ENCODE peak calls at places on chromosomes 11 and 22, in seven cellular contexts. V, Z, H, I, E, B and X are unnamed samples.

GRCh38 chr22:42326786-42327185 is 56.3 kb upstream of the TCF20 start:
- DNase-seq in E (peak), B (no peak), Z (no peak), I (no peak), V (no peak), H (no peak), X (no peak)

GRCh38 chr22:26461188-26461810 is 22.3 kb downstream of the HPS4 start:
- DNase-seq in E (peak), B (peak), V (peak), H (peak), I (peak), Z (peak), X (peak)

GRCh38 chr11:71117311-71117710 is 135.1 kb downstream of the SHANK2 start:
- DNase-seq in Z (no peak), I (no peak), V (no peak), H (peak), E (no peak), B (peak), X (no peak)

GRCh38 chr22:31279821-31280496 is 12.3 kb downstream of the PIK3IP1 start:
- DNase-seq in I (no peak), H (no peak), V (no peak), B (no peak), E (no peak), Z (no peak), X (no peak)

GRCh38 chr22:45777852-45778172 is 106.2 kb downstream of the ATXN10 start:
- DNase-seq in B (no peak), E (no peak), V (no peak), Z (no peak), I (no peak), H (no peak), X (no peak)

GRCh38 chr11:110430267-110431211 is 791 bp downstream of the FDX1 start:
- DNase-seq in V (no peak), E (peak), Z (peak), H (peak), I (no peak), B (peak), X (peak)

GRCh38 chr11:77208535-77208934 is 80.5 kb downstream of the MYO7A start:
- DNase-seq in I (no peak), E (no peak), B (no peak), V (no peak), Z (no peak), H (no peak), X (no peak)

GRCh38 chr11:108805030-108805429 is 140.2 kb downstream of the DDX10 start:
- DNase-seq in V (no peak), H (no peak), E (no peak), I (no peak), Z (no peak), B (no peak), X (no peak)

GRCh38 chr11:73236205-73236765 is 18.2 kb downstream of the P2RY2 start:
- DNase-seq in V (peak), E (no peak), Z (no peak), B (no peak), H (no peak), I (no peak), X (no peak)

GRCh38 chr11:57776101-57776511 is 14.5 kb downstream of the CTNND1 start:
- DNase-seq in B (peak), E (peak), I (no peak), H (peak), V (peak), Z (peak), X (no peak)

GRCh38 chr22:32911526-32911925 is 110.0 kb downstream of the TIMP3 start:
- DNase-seq in H (no peak), V (no peak), B (no peak), E (no peak), I (no peak), Z (no peak), X (no peak)

GRCh38 chr11:117296881-117297280 is 5.7 kb downstream of the BACE1-AS start:
- DNase-seq in V (no peak), I (no peak), E (no peak), B (no peak), H (no peak), Z (no peak), X (no peak)

GRCh38 chr11:117295438-117296137 is 4.4 kb downstream of the BACE1-AS start:
- DNase-seq in E (no peak), H (no peak), Z (no peak), B (no peak), V (no peak), I (no peak), X (no peak)

GRCh38 chr11:117290809-117291396 is at the start of gene BACE1-AS:
- DNase-seq in H (no peak), E (no peak), I (no peak), V (no peak), Z (no peak), B (no peak), X (no peak)

GRCh38 chr11:117289795-117290194 is 1.4 kb upstream of the BACE1-AS start:
- DNase-seq in B (no peak), E (no peak), Z (no peak), V (no peak), H (peak), I (no peak), X (no peak)

DNA sequence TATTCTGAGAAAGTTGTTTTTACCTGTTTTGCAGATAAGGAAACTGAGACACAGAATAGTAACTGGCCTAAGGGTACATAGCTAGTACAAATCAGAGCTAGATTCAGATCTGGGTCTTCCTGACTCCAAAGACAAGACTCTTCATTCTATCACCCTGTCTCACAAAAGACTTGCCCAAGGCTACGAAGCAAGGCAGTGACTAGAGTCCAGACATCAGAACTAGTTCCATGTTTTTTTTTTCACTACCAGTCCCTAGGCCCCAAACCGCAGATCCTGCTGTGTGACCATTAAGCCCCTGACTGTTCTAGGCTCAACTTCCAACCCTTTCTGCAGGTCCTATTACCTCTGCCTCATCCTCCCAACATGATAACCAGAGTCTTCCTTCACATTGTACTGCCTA is 1.5 kb downstream of the BACE1-AS start:
- DNase-seq in E (no peak), B (peak), I (no peak), Z (no peak), H (no peak), V (no peak), X (no peak)
- H2BK120ac ChIP-seq in E (no peak), B (no peak), I (no peak), Z (no peak), H (no peak), V (no peak), X (no peak)

GRCh38 chr11:61794579-61794978 is 1.9 kb downstream of the FEN1 start:
- DNase-seq in H (no peak), I (no peak), E (no peak), Z (no peak), V (no peak), B (no peak), X (no peak)
- H3K9ac ChIP-seq in H (peak), I (no peak), E (no peak), Z (peak), V (peak), B (no peak), X (no peak)

GRCh38 chr11:33699515-33700424 is 856 bp downstream of the C11orf91 start:
- DNase-seq in I (no peak), H (peak), B (no peak), Z (no peak), E (no peak), V (no peak), X (no peak)
- H3K27ac ChIP-seq in I (no peak), H (no peak), B (no peak), Z (no peak), E (peak), V (no peak), X (no peak)

DNA sequence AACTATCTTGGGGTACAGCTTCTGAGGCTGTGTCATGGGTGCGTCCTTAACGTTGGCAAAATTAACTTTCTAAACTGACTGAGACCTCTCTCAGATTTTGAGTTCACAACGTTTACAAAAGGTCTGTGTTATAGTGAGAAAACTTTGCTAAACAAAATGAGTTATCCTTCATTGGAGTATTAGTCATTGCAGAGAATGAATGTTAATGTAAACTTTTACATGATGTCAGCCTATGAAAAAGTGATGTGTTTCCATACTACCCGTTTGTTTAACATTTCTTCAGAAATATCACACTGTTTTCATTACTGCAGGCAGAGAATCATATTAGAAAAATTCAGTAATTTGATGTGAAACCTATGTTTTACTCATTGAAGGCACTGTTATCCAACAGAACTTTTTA is 32.1 kb downstream of the HSD17B12 start:
- DNase-seq in I (no peak), H (no peak), E (peak), Z (peak), B (no peak), V (no peak), X (no peak)
- H2BK120ac ChIP-seq in I (no peak), H (no peak), E (peak), Z (no peak), B (no peak), V (no peak), X (no peak)

GRCh38 chr22:47623056-47623739 is 860.7 kb downstream of the TBC1D22A start:
- DNase-seq in B (no peak), I (peak), E (no peak), Z (no peak), H (no peak), V (peak), X (no peak)
- H3K9ac ChIP-seq in B (no peak), I (no peak), E (no peak), Z (no peak), H (no peak), V (no peak), X (no peak)

GRCh38 chr11:2097356-2097997 is 41.7 kb downstream of the IGF2 start:
- DNase-seq in E (peak), H (peak), Z (peak), I (peak), V (peak), B (no peak), X (peak)
- H3K27ac ChIP-seq in E (peak), H (no peak), Z (peak), I (no peak), V (no peak), B (no peak), X (no peak)

GRCh38 chr11:22389526-22390282 is 51.5 kb downstream of the SLC17A6 start:
- DNase-seq in H (no peak), V (no peak), I (no peak), E (no peak), Z (no peak), B (no peak), X (no peak)
- H2BK120ac ChIP-seq in H (no peak), V (no peak), I (no peak), E (no peak), Z (no peak), B (no peak), X (no peak)

GRCh38 chr11:121692236-121692635 is 239.5 kb upstream of the SORL1-AS1 start:
- DNase-seq in V (no peak), E (peak), B (no peak), I (no peak), H (no peak), Z (no peak), X (no peak)
- H3K9ac ChIP-seq in V (no peak), E (no peak), B (no peak), I (no peak), H (no peak), Z (no peak), X (no peak)

GRCh38 chr11:114295676-114296081 is 520 bp upstream of the NNMT start:
- DNase-seq in V (no peak), Z (no peak), B (no peak), H (no peak), I (no peak), E (no peak), X (no peak)

GRCh38 chr11:114296190-114296978 is at the start of gene NNMT:
- DNase-seq in I (no peak), H (no peak), Z (peak), E (peak), B (no peak), V (no peak), X (no peak)

GRCh38 chr11:114296979-114297372 is 777 bp downstream of the NNMT start:
- DNase-seq in E (no peak), V (no peak), B (no peak), H (no peak), Z (no peak), I (no peak), X (no peak)

GRCh38 chr11:114298701-114299090 is 2.5 kb downstream of the NNMT start:
- DNase-seq in B (no peak), V (no peak), I (no peak), H (no peak), E (no peak), Z (peak), X (no peak)

GRCh38 chr11:114297806-114298700 is 1.9 kb downstream of the NNMT start:
- DNase-seq in H (peak), V (no peak), E (no peak), Z (peak), I (no peak), B (no peak), X (no peak)
- H3K27ac ChIP-seq in H (no peak), V (no peak), E (peak), Z (peak), I (no peak), B (no peak), X (no peak)

DNA sequence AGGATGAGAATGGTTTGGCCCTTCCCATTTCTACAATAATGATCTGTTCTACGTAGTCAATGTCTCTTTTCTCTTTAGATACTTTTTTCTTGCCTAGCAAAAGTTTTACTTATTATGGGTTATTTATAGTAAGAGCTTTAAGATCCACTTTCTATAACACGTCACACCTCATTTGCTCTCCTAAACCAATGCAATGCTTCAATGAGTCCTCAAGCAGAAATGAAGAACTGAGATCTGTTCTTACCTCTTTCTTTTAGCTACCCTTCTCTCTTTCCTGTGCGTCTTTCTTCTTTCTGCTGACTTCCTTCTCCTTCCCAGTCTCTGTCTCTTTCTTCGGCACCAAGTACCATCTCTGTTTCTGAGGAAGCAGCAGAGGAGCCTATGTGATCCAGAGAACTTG is 61.8 kb downstream of the SNX19 start:
- DNase-seq in H (no peak), I (no peak), B (no peak), Z (no peak), E (no peak), V (no peak), X (no peak)
- H2BK120ac ChIP-seq in H (no peak), I (no peak), B (no peak), Z (no peak), E (no peak), V (no peak), X (no peak)